ENCODE peak calls at places on chromosomes 4 and X, in seven cellular contexts. H, G, S, I, O, M and E are unnamed samples.

GRCh38 chrX:15475021-15475420 is 18.1 kb downstream of the PIR start:
- DNase-seq in H (no peak), G (peak; percentile 47), S (no peak), I (no peak), O (no peak), M (no peak), E (no peak)

GRCh38 chrX:47562615-47563243 is 1.7 kb downstream of the ARAF start:
- DNase-seq in H (no peak), G (no peak), S (no peak), I (no peak), O (no peak), M (no peak), E (no peak)

GRCh38 chr4:112377127-112377635 is 80.0 kb downstream of the ALPK1 start:
- DNase-seq in H (no peak), G (no peak), S (no peak), I (no peak), O (no peak), M (no peak), E (no peak)

GRCh38 chrX:72572248-72573157 is at the start of gene HDAC8:
- DNase-seq in H (peak; percentile 86), G (peak; percentile 77), S (peak; percentile 91), I (peak; percentile 78), O (peak; percentile 31), M (peak; percentile 48), E (no peak)

GRCh38 chrX:10014462-10015373 is 47.6 kb downstream of the CLDN34 start:
- DNase-seq in H (peak; percentile 84), G (peak; percentile 73), S (peak; percentile 90), I (peak; percentile 93), O (peak; percentile 75), M (peak; percentile 55), E (peak; percentile 70)

GRCh38 chr4:178553201-178553600 is 1111.0 kb upstream of the AGA start:
- DNase-seq in H (no peak), G (no peak), S (no peak), I (no peak), O (no peak), M (no peak), E (no peak)

GRCh38 chr4:48196758-48197504 is 62.9 kb upstream of the TXK start:
- DNase-seq in H (no peak), G (no peak), S (no peak), I (no peak), O (no peak), M (no peak), E (no peak)

GRCh38 chr4:80594696-80595095 is 259.2 kb downstream of the CFAP299 start:
- DNase-seq in H (no peak), G (no peak), S (no peak), I (no peak), O (no peak), M (no peak), E (no peak)

GRCh38 chr4:48141048-48141447 is 7.0 kb upstream of the TXK start:
- DNase-seq in H (peak; percentile 56), G (peak; percentile 14), S (peak; percentile 70), I (no peak), O (no peak), M (peak; percentile 17), E (no peak)

GRCh38 chrX:134338527-134338926 is 101.5 kb downstream of the CCDC160 start:
- DNase-seq in H (no peak), G (no peak), S (no peak), I (no peak), O (no peak), M (no peak), E (no peak)

GRCh38 chr4:138063581-138063980 is 178.6 kb downstream of the SLC7A11 start:
- DNase-seq in H (no peak), G (no peak), S (no peak), I (no peak), O (no peak), M (no peak), E (no peak)

GRCh38 chr4:10336471-10336870 is 120.8 kb downstream of the ZNF518B start:
- DNase-seq in H (no peak), G (no peak), S (no peak), I (no peak), O (no peak), M (no peak), E (no peak)

GRCh38 chr4:3662516-3662915 is 103.7 kb upstream of the ADRA2C start:
- DNase-seq in H (no peak), G (no peak), S (no peak), I (no peak), O (no peak), M (no peak), E (no peak)

GRCh38 chr4:3660928-3661515 is 105.2 kb upstream of the ADRA2C start:
- DNase-seq in H (no peak), G (no peak), S (no peak), I (no peak), O (no peak), M (no peak), E (no peak)

GRCh38 chr4:3660086-3660927 is 105.9 kb upstream of the ADRA2C start:
- DNase-seq in H (peak; percentile 5), G (no peak), S (peak; percentile 14), I (no peak), O (no peak), M (no peak), E (no peak)

GRCh38 chr4:3663791-3664190 is 102.4 kb upstream of the ADRA2C start:
- DNase-seq in H (no peak), G (no peak), S (no peak), I (no peak), O (no peak), M (no peak), E (no peak)

DNA sequence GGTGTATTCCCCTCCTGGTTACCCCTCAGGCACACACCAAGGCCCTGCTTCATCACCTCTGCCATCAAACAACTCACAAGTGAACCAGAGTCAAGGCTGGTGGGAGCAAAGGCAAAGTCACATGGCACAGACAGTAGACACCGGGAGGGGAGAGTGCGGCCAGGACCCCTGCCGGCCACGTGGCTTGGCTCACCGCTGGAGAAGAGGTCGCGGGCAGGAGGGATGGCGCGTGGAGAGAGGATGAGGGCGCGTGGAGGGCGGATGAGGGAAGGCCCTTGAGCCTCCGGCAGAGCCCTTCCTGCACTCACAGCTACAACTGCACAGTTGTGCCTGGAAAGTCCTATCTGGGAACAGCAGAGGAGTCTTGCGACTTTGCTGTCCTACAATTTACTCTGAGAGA is 104.2 kb upstream of the ADRA2C start:
- DNase-seq in H (no peak), G (no peak), S (no peak), I (no peak), O (no peak), M (no peak), E (no peak)
- H3K4me1 ChIP-seq in H (peaks cover 8% of the 10 kb centered on the region), G (peaks cover 10% of the 10 kb centered on the region), S (peaks cover 5% of the 10 kb centered on the region), I (no peaks in the 10 kb centered on the region), O (no peaks in the 10 kb centered on the region), M (no peaks in the 10 kb centered on the region), E (no peaks in the 10 kb centered on the region)

GRCh38 chrX:69670001-69670555 is 54.2 kb downstream of the EDA start:
- DNase-seq in H (no peak), G (no peak), S (no peak), I (no peak), O (no peak), M (no peak), E (no peak)
- H3K9me3 ChIP-seq in H (peaks cover 3% of the 10 kb centered on the region), G (no peaks in the 10 kb centered on the region), S (no peaks in the 10 kb centered on the region), I (no peaks in the 10 kb centered on the region), O (peaks cover 36% of the 10 kb centered on the region), M (no peaks in the 10 kb centered on the region), E (no peaks in the 10 kb centered on the region)

DNA sequence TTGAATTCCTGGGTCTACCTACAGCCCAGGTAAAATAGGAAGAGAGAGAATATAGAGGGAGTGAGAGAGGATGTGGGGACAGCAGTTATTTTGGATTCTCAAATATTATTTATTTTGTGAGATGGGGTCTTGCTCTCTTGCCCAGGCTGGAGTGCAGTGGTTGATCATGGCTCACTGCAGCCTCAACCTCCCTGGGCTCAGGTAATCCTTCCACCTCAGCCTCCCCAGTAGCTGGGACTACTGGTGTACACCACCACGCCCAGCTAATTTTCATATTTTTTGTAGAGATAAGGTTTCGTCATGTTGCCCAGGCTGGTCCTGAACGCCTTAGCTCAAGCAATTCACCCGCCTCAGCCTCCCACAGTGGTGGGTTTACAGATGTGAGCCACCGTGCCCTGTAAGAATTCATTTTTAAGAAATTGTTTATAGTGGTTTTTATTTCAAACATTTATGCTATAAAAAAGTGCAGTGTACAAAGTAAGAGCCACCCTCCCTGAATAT is 61.2 kb downstream of the FHDC1 start:
- DNase-seq in H (no peak), G (no peak), S (no peak), I (no peak), O (no peak), M (no peak), E (no peak)
- H3K27ac ChIP-seq in H (no peak overlapping the region), G (no peak overlapping the region), S (no peak overlapping the region), I (no peak overlapping the region), O (peak overlapping the region; percentile 91), M (no peak overlapping the region), E (no peak overlapping the region)

GRCh38 chr4:82885410-82885809 is 5.5 kb downstream of the SEC31A start:
- DNase-seq in H (no peak), G (no peak), S (peak; percentile 34), I (no peak), O (no peak), M (no peak), E (no peak)
- H3K4me1 ChIP-seq in H (peaks cover 3% of the 10 kb centered on the region), G (peaks cover 4% of the 10 kb centered on the region), S (peaks cover 5% of the 10 kb centered on the region), I (peaks cover 54% of the 10 kb centered on the region), O (no peaks in the 10 kb centered on the region), M (peaks cover 43% of the 10 kb centered on the region), E (peaks cover 22% of the 10 kb centered on the region)

GRCh38 chr4:44791842-44792241 is 65.5 kb upstream of the GNPDA2 start:
- DNase-seq in H (no peak), G (no peak), S (no peak), I (no peak), O (no peak), M (no peak), E (no peak)
- H3K9me3 ChIP-seq in H (peaks cover 5% of the 10 kb centered on the region), G (no peaks in the 10 kb centered on the region), S (no peaks in the 10 kb centered on the region), I (no peaks in the 10 kb centered on the region), O (peaks cover 18% of the 10 kb centered on the region), M (no peaks in the 10 kb centered on the region), E (no peaks in the 10 kb centered on the region)

GRCh38 chr4:107896158-107896645 is 35.1 kb upstream of the CYP2U1 start:
- DNase-seq in H (peak; percentile 97), G (peak; percentile 100), S (peak; percentile 85), I (no peak), O (no peak), M (peak; percentile 44), E (no peak)
- H3K27ac ChIP-seq in H (peak overlapping the region; percentile 51), G (peak overlapping the region; percentile 77), S (no peak overlapping the region), I (no peak overlapping the region), O (peak overlapping the region; percentile 38), M (peak overlapping the region; percentile 69), E (no peak overlapping the region)